ENCODE peak calls at places on chromosomes 6 and 20, in six cellular contexts. One of them, this sample, is unnamed.
A peak's percentile ranks its signal among the peaks of the same experiment; 100 is the strongest.

GRCh38 chr20:63612276-63612931 is 14.5 kb downstream of the GMEB2 start:
- DNase-seq in ovary: no peak
- DNase-seq in uterus: no peak
- DNase-seq in ascending aorta: no peak
- DNase-seq in GM23338: no peak
- DNase-seq in mammary epithelial cell: no peak
- DNase-seq in this sample: no peak

GRCh38 chr6:169292340-169293124 is 38.9 kb upstream of the THBS2 start:
- DNase-seq in GM23338: no peak
- DNase-seq in ovary: peak; percentile 63
- DNase-seq in uterus: peak; percentile 81
- DNase-seq in mammary epithelial cell: peak; percentile 91
- DNase-seq in ascending aorta: no peak
- DNase-seq in this sample: no peak

GRCh38 chr6:89792881-89793280 is 26.7 kb downstream of the MDN1 start:
- DNase-seq in ascending aorta: no peak
- DNase-seq in ovary: no peak
- DNase-seq in uterus: no peak
- DNase-seq in GM23338: peak; percentile 58
- DNase-seq in mammary epithelial cell: peak; percentile 7
- DNase-seq in this sample: no peak

GRCh38 chr20:25284131-25284601 is 36.3 kb downstream of the PYGB start:
- DNase-seq in ascending aorta: peak; percentile 6
- DNase-seq in mammary epithelial cell: no peak
- DNase-seq in uterus: peak; percentile 12
- DNase-seq in GM23338: no peak
- DNase-seq in ovary: peak; percentile 10
- DNase-seq in this sample: no peak

GRCh38 chr6:127341471-127342202 is 1.8 kb downstream of the ECHDC1 start:
- DNase-seq in uterus: no peak
- DNase-seq in mammary epithelial cell: no peak
- DNase-seq in ovary: no peak
- DNase-seq in GM23338: no peak
- DNase-seq in ascending aorta: no peak
- DNase-seq in this sample: no peak

GRCh38 chr6:90178294-90178678 is 118.4 kb downstream of the BACH2 start:
- DNase-seq in mammary epithelial cell: no peak
- DNase-seq in ascending aorta: no peak
- DNase-seq in uterus: no peak
- DNase-seq in GM23338: no peak
- DNase-seq in ovary: no peak
- DNase-seq in this sample: no peak

GRCh38 chr20:4465855-4466545 is 255.7 kb upstream of the PRND start:
- DNase-seq in ascending aorta: no peak
- DNase-seq in uterus: no peak
- DNase-seq in mammary epithelial cell: no peak
- DNase-seq in ovary: no peak
- DNase-seq in GM23338: no peak
- DNase-seq in this sample: no peak

GRCh38 chr6:112337209-112337638 is 9.9 kb upstream of the RFPL4B start:
- DNase-seq in mammary epithelial cell: peak; percentile 52
- DNase-seq in uterus: peak; percentile 60
- DNase-seq in ascending aorta: no peak
- DNase-seq in GM23338: peak; percentile 81
- DNase-seq in ovary: peak; percentile 79
- DNase-seq in this sample: peak; percentile 75

GRCh38 chr6:119090256-119090655 is 11.8 kb upstream of the FAM184A start:
- DNase-seq in mammary epithelial cell: no peak
- DNase-seq in uterus: no peak
- DNase-seq in ovary: no peak
- DNase-seq in ascending aorta: no peak
- DNase-seq in GM23338: peak; percentile 47
- DNase-seq in this sample: no peak

GRCh38 chr20:3471397-3472021 is 691 bp downstream of the ATRN start:
- DNase-seq in ovary: peak; percentile 18
- DNase-seq in mammary epithelial cell: no peak
- DNase-seq in GM23338: peak; percentile 33
- DNase-seq in ascending aorta: no peak
- DNase-seq in uterus: no peak
- DNase-seq in this sample: peak; percentile 59

GRCh38 chr6:37913210-37913609 is 93.7 kb downstream of the ZFAND3 start:
- DNase-seq in ovary: no peak
- DNase-seq in ascending aorta: no peak
- DNase-seq in GM23338: no peak
- DNase-seq in uterus: no peak
- DNase-seq in mammary epithelial cell: peak; percentile 48
- DNase-seq in this sample: no peak

GRCh38 chr6:53956068-53956711 is 155.1 kb upstream of the MLIP start:
- DNase-seq in uterus: peak; percentile 33
- DNase-seq in ovary: peak; percentile 59
- DNase-seq in mammary epithelial cell: peak; percentile 54
- DNase-seq in GM23338: peak; percentile 87
- DNase-seq in ascending aorta: no peak
- DNase-seq in this sample: no peak

GRCh38 chr20:54188132-54188835 is 14.5 kb upstream of the CYP24A1 start:
- DNase-seq in GM23338: no peak
- DNase-seq in ascending aorta: no peak
- DNase-seq in ovary: no peak
- DNase-seq in mammary epithelial cell: no peak
- DNase-seq in uterus: no peak
- DNase-seq in this sample: no peak

GRCh38 chr6:139374357-139375238 is at the start of gene CITED2:
- DNase-seq in mammary epithelial cell: peak; percentile 93
- DNase-seq in ascending aorta: peak; percentile 72
- DNase-seq in uterus: peak; percentile 93
- DNase-seq in ovary: peak; percentile 96
- DNase-seq in GM23338: peak; percentile 93
- DNase-seq in this sample: peak; percentile 97
- TF ChIP-seq CTCF in mammary epithelial cell: no peak
- TF ChIP-seq CTCF in ascending aorta: peak; percentile 30
- TF ChIP-seq CTCF in uterus: no peak
- TF ChIP-seq CTCF in ovary: no peak
- TF ChIP-seq CTCF in GM23338: no peak
- TF ChIP-seq CTCF in this sample: no peak

DNA sequence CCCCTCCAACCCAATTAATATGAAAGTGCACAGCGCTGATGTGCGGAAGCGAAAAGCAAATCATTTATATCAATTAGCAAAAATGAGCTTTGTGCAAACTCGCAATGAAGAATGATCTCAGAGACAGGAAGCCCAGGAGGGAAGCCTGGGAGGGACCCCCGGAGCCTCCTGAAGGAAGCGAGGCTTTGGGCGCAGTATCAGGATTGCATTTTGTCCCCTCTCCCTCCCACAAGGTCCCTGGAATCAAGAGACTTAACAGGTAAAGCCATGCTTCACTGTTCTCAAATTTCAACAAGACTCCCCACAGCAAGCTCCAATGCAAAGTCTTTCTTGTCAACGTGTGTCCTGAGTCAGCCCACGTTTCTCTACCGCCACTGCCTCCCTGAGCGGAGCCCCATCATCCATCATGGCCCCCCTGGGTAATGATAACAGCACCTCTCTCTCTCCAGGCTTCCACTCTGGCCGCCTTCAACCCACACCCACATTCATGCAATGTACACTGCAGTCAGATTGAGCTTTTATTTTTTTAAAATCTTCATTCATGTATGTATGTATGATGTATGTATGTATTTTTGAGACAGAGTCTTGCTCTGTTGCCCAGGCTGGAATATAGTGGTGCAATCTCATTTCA is 245.3 kb downstream of the PREX1 start:
- DNase-seq in uterus: no peak
- DNase-seq in ascending aorta: no peak
- DNase-seq in GM23338: no peak
- DNase-seq in mammary epithelial cell: no peak
- DNase-seq in ovary: no peak
- DNase-seq in this sample: no peak
- H3K27ac ChIP-seq in uterus: no peak overlapping the region
- H3K27ac ChIP-seq in ascending aorta: no peak overlapping the region
- H3K27ac ChIP-seq in GM23338: no peak overlapping the region
- H3K27ac ChIP-seq in mammary epithelial cell: no peak overlapping the region
- H3K27ac ChIP-seq in ovary: no peak overlapping the region
- H3K27ac ChIP-seq in this sample: no peak overlapping the region

DNA sequence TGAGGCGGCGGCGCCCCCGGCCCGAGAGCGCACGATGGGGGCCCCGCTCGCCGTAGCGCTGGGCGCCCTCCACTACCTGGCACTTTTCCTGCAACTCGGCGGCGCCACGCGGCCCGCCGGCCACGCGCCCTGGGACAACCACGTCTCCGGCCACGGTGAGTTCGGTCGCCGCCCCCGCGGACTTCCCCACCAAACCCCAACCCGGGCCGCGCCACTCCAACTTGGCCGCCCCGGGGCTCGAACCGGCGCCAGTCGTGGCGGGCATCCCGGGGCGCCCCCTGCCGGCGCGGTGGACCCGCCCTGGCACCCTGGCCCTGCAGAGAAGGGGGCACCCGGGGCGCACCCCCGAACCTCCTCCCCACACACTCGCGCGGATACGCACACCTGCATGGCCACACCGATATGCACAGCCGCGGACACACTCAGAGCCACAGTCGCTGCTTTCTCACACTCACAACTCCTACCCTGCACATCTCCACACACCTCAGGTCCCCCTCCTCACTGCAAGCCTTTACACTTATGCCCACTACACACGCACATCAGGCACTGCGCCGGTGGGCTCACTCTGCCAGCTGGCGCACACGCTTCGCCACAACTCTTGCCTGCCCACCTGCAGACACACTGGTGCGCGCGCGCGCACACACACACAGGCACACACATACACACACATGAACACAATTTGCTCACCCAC is 535 bp downstream of the VSTM2L start:
- DNase-seq in ovary: no peak
- DNase-seq in mammary epithelial cell: no peak
- DNase-seq in ascending aorta: no peak
- DNase-seq in GM23338: peak; percentile 29
- DNase-seq in uterus: no peak
- DNase-seq in this sample: no peak
- TF ChIP-seq CTCF in ovary: no peak
- TF ChIP-seq CTCF in mammary epithelial cell: peak; percentile 10
- TF ChIP-seq CTCF in ascending aorta: no peak
- TF ChIP-seq CTCF in GM23338: peak; percentile 56
- TF ChIP-seq CTCF in uterus: no peak
- TF ChIP-seq CTCF in this sample: peak; percentile 23

GRCh38 chr20:33306228-33306627 is 23.2 kb downstream of the BPIFB1 start:
- DNase-seq in GM23338: no peak
- DNase-seq in mammary epithelial cell: no peak
- DNase-seq in ovary: no peak
- DNase-seq in ascending aorta: no peak
- DNase-seq in uterus: no peak
- DNase-seq in this sample: no peak
- H3K27ac ChIP-seq in GM23338: no peak overlapping the region
- H3K27ac ChIP-seq in mammary epithelial cell: no peak overlapping the region
- H3K27ac ChIP-seq in ovary: no peak overlapping the region
- H3K27ac ChIP-seq in ascending aorta: no peak overlapping the region
- H3K27ac ChIP-seq in uterus: no peak overlapping the region
- H3K27ac ChIP-seq in this sample: no peak overlapping the region

GRCh38 chr20:59082077-59082740 is 39.6 kb upstream of the PRELID3B start:
- DNase-seq in ovary: no peak
- DNase-seq in uterus: no peak
- DNase-seq in mammary epithelial cell: peak; percentile 35
- DNase-seq in GM23338: peak; percentile 21
- DNase-seq in ascending aorta: no peak
- DNase-seq in this sample: no peak
- TF ChIP-seq CTCF in ovary: no peak
- TF ChIP-seq CTCF in uterus: no peak
- TF ChIP-seq CTCF in mammary epithelial cell: peak; percentile 25
- TF ChIP-seq CTCF in GM23338: peak; percentile 43
- TF ChIP-seq CTCF in ascending aorta: no peak
- TF ChIP-seq CTCF in this sample: peak; percentile 44

GRCh38 chr6:12084681-12085080 is 72.6 kb downstream of the HIVEP1 start:
- DNase-seq in mammary epithelial cell: no peak
- DNase-seq in ascending aorta: no peak
- DNase-seq in GM23338: no peak
- DNase-seq in uterus: no peak
- DNase-seq in ovary: no peak
- DNase-seq in this sample: no peak

GRCh38 chr6:12081776-12082175 is 69.7 kb downstream of the HIVEP1 start:
- DNase-seq in ovary: no peak
- DNase-seq in uterus: no peak
- DNase-seq in mammary epithelial cell: no peak
- DNase-seq in ascending aorta: no peak
- DNase-seq in GM23338: peak; percentile 6
- DNase-seq in this sample: no peak

GRCh38 chr6:12082368-12082767 is 70.3 kb downstream of the HIVEP1 start:
- DNase-seq in uterus: no peak
- DNase-seq in mammary epithelial cell: no peak
- DNase-seq in ovary: no peak
- DNase-seq in ascending aorta: no peak
- DNase-seq in GM23338: no peak
- DNase-seq in this sample: no peak

GRCh38 chr6:12078014-12078413 is 65.9 kb downstream of the HIVEP1 start:
- DNase-seq in ovary: no peak
- DNase-seq in ascending aorta: no peak
- DNase-seq in GM23338: no peak
- DNase-seq in uterus: no peak
- DNase-seq in mammary epithelial cell: no peak
- DNase-seq in this sample: no peak

GRCh38 chr6:12083763-12084162 is 71.7 kb downstream of the HIVEP1 start:
- DNase-seq in ascending aorta: no peak
- DNase-seq in ovary: no peak
- DNase-seq in mammary epithelial cell: no peak
- DNase-seq in uterus: no peak
- DNase-seq in GM23338: no peak
- DNase-seq in this sample: no peak
- H3K27ac ChIP-seq in ascending aorta: no peak overlapping the region
- H3K27ac ChIP-seq in ovary: no peak overlapping the region
- H3K27ac ChIP-seq in mammary epithelial cell: no peak overlapping the region
- H3K27ac ChIP-seq in uterus: no peak overlapping the region
- H3K27ac ChIP-seq in GM23338: no peak overlapping the region
- H3K27ac ChIP-seq in this sample: no peak overlapping the region

DNA sequence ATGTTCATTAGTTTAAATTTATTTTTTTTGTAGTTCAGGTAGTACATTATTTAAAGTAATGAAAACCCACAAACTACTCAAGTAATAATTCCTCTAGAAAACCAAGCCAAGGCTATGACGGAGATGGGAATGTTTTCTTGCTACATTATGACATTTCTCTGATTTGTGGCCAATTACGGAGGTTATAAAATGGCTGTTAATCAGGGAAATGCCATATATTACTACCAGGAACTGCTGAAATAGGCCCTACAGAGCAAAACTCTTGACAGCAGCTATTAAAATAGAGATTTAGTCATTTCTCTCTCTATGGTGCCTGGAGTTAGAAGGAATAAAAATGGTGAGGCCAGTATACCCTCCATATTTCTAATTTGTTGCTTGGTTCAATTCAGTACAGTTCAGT is 280.0 kb downstream of the ARHGAP18 start:
- DNase-seq in uterus: no peak
- DNase-seq in mammary epithelial cell: no peak
- DNase-seq in ascending aorta: no peak
- DNase-seq in ovary: no peak
- DNase-seq in GM23338: no peak
- DNase-seq in this sample: no peak
- TF ChIP-seq CTCF in uterus: no peak
- TF ChIP-seq CTCF in mammary epithelial cell: no peak
- TF ChIP-seq CTCF in ascending aorta: no peak
- TF ChIP-seq CTCF in ovary: no peak
- TF ChIP-seq CTCF in GM23338: no peak
- TF ChIP-seq CTCF in this sample: no peak